ENCODE peak calls at places on chromosome 1, in ten cellular contexts. E is body of pancreas; X is suprapubic skin; J is CD8-positive, alpha-beta T cell; G is psoas muscle; P is HFF-Myc; H is IMR-90; O is stomach; K is AG09319; F is left ventricle myocardium inferior. Q is an unnamed sample.

GRCh38 chr1:50346621-50347020 is 76.6 kb downstream of the DMRTA2 start:
- DNase-seq in E (no peak), X (no peak), J (no peak), G (no peak), P (no peak), H (no peak), O (no peak), K (no peak), F (no peak), Q (no peak)

GRCh38 chr1:244231572-244232315 is 180.7 kb downstream of the ZBTB18 start:
- DNase-seq in E (peak; percentile 82), X (no peak), J (no peak), G (peak; percentile 58), P (no peak), H (peak; percentile 28), O (peak; percentile 46), K (no peak), F (no peak), Q (no peak)

GRCh38 chr1:197199923-197200467 is 53.5 kb upstream of the ASPM start:
- DNase-seq in E (no peak), X (no peak), J (no peak), G (no peak), P (no peak), H (peak; percentile 31), O (no peak), K (no peak), F (no peak), Q (no peak)

GRCh38 chr1:10161541-10162290 is 48.7 kb upstream of the KIF1B start:
- DNase-seq in E (peak; percentile 50), X (no peak), J (no peak), G (peak; percentile 43), P (no peak), H (no peak), O (no peak), K (no peak), F (peak; percentile 45), Q (no peak)

GRCh38 chr1:101323530-101323929 is 86.7 kb downstream of the S1PR1 start:
- DNase-seq in E (no peak), X (no peak), J (no peak), G (no peak), P (no peak), H (no peak), O (no peak), K (no peak), F (no peak), Q (no peak)

GRCh38 chr1:112603541-112603940 is 15.4 kb downstream of the ST7L start:
- DNase-seq in E (no peak), X (no peak), J (no peak), G (no peak), P (no peak), H (no peak), O (no peak), K (no peak), F (no peak), Q (no peak)

GRCh38 chr1:109112652-109113285 is 1.1 kb upstream of the ELAPOR1 start:
- DNase-seq in E (peak; percentile 93), X (peak; percentile 97), J (peak; percentile 81), G (peak; percentile 94), P (peak; percentile 68), H (peak; percentile 85), O (peak; percentile 95), K (peak; percentile 70), F (peak; percentile 93), Q (peak; percentile 90)

GRCh38 chr1:182786223-182787001 is 3.2 kb upstream of the NPL start:
- DNase-seq in E (peak; percentile 59), X (no peak), J (no peak), G (peak; percentile 46), P (peak; percentile 42), H (peak; percentile 69), O (peak; percentile 55), K (peak; percentile 44), F (peak; percentile 32), Q (no peak)

GRCh38 chr1:19811206-19811851 is 3.8 kb downstream of the RNF186 start:
- DNase-seq in E (peak; percentile 74), X (no peak), J (no peak), G (peak; percentile 43), P (no peak), H (peak; percentile 49), O (peak; percentile 62), K (no peak), F (peak; percentile 29), Q (peak; percentile 27)

GRCh38 chr1:179825201-179825600 is 52.4 kb downstream of the TOR1AIP2 start:
- DNase-seq in E (no peak), X (no peak), J (no peak), G (no peak), P (no peak), H (no peak), O (no peak), K (no peak), F (no peak), Q (no peak)

GRCh38 chr1:170407138-170407537 is 124.8 kb upstream of the GORAB start:
- DNase-seq in E (no peak), X (no peak), J (no peak), G (no peak), P (no peak), H (peak; percentile 18), O (no peak), K (no peak), F (no peak), Q (no peak)

GRCh38 chr1:54819733-54820132 is 18.6 kb upstream of the TTC22 start:
- DNase-seq in E (no peak), X (no peak), J (no peak), G (no peak), P (no peak), H (no peak), O (no peak), K (no peak), F (no peak), Q (no peak)
- TF ChIP-seq CTCF in E (no peak), X (no peak), J (no peak), G (no peak), P (no peak), H (no peak), O (no peak), K (no peak), F (no peak), Q (no peak)

DNA sequence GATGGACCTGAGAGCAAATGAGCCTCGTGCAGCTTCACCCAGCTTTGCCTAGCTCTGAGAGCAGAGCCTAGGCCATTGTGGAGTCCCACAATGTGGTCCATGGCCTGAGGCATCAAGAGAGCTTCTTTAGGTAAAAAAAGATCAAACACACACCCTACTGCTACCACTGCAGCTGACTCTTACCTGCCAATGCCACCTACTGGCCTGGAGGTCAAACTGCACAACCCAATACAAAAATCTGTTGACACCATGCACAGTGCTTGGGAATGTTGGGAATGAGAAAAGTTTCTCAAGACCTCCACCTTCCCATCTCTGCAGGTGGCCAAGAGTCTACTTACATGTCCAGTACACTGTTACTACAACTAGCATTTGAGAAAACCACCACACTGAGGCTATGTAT is 60.6 kb downstream of the UCHL5 start:
- DNase-seq in E (no peak), X (no peak), J (no peak), G (no peak), P (no peak), H (no peak), O (no peak), K (no peak), F (no peak), Q (no peak)
- TF ChIP-seq CTCF in E (no peak), X (no peak), J (no peak), G (no peak), P (peak; percentile 31), H (peak; percentile 5), O (no peak), K (no peak), F (peak; percentile 15), Q (no peak)

DNA sequence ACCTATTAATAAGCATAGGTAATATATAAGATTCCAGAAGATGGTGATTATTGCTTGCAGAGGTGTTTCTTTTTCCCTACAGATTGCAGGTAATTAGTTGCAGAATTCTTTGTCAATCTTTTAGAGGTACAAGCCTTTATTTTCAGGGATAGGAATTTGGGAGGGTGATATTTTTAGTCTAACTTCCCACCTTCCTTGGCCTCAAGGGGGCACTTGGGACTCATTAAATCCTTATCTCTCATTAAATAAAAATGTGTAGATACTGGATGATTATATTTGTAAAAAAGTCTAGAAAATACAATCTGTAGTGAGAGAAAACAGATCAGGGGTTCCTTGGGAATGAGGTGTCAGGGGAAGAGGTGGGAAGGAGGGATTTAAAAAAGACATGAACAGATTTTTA is 179.2 kb downstream of the PATJ start:
- DNase-seq in E (no peak), X (no peak), J (no peak), G (no peak), P (no peak), H (no peak), O (no peak), K (no peak), F (no peak), Q (no peak)
- TF ChIP-seq CTCF in E (no peak), X (no peak), J (no peak), G (no peak), P (peak; percentile 29), H (no peak), O (no peak), K (peak; percentile 17), F (peak; percentile 19), Q (no peak)

GRCh38 chr1:111205724-111206070 is 5.3 kb upstream of the DENND2D start:
- DNase-seq in E (no peak), X (no peak), J (no peak), G (no peak), P (no peak), H (peak; percentile 76), O (no peak), K (no peak), F (no peak), Q (no peak)

GRCh38 chr1:111202707-111203623 is 2.5 kb upstream of the DENND2D start:
- DNase-seq in E (no peak), X (no peak), J (no peak), G (no peak), P (no peak), H (no peak), O (no peak), K (no peak), F (no peak), Q (no peak)

GRCh38 chr1:111204923-111205723 is 4.7 kb upstream of the DENND2D start:
- DNase-seq in E (no peak), X (no peak), J (no peak), G (no peak), P (no peak), H (no peak), O (no peak), K (no peak), F (no peak), Q (no peak)

GRCh38 chr1:111203681-111204210 is 3.3 kb upstream of the DENND2D start:
- DNase-seq in E (peak; percentile 87), X (peak; percentile 90), J (peak; percentile 60), G (peak; percentile 77), P (no peak), H (no peak), O (peak; percentile 89), K (no peak), F (peak; percentile 72), Q (peak; percentile 77)

DNA sequence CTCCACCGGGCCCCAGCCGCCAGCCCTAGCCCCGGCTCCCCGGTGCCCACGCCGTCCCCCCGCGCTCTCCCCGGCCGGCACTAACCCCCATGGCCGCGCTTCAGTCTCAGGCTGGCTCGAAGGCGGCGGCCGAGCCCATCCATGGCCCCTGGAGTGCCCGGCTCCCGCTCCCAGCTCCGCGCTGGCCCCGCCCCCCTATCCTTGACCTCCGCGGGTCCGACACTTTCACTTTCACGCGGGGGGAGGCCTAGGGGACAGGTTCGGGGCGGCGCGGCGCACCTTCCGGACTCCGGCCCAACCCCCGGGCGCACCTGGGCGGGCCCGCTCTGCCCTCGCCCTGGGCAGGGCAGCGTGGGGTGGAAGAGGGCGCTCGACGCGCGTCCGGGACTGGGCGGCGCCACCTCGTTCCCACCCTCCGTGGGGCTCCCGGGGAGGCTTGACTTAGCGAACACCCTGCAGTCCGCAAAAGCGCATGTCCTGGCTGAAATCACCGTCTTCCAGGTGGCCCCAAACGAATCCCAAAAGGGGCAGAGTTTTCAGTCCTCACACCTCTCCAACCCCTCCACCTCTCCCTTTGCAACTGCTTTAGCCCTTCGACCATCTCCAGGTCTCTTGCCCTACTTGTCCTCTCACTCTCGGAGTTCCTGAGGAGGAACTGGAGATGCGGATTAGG is 3.9 kb upstream of the DENND2D start:
- DNase-seq in E (peak; percentile 76), X (no peak), J (peak; percentile 55), G (peak; percentile 40), P (no peak), H (no peak), O (peak; percentile 83), K (no peak), F (peak; percentile 35), Q (peak; percentile 68)
- TF ChIP-seq CTCF in E (no peak), X (no peak), J (no peak), G (no peak), P (no peak), H (no peak), O (no peak), K (no peak), F (no peak), Q (no peak)

Q was measured in natural killer cell.